ENCODE peak calls at places on chromosomes 7 and 10, in six cellular contexts. P is suprapubic skin; C is effector memory CD4-positive, alpha-beta T cell; I is psoas muscle; N is lower lobe of right lung; T is NB4. E is an unnamed sample.

GRCh38 chr10:74058658-74059057 is 60.7 kb downstream of the VCL start:
- DNase-seq in P (no peak), N (no peak), I (no peak), C (no peak), T (peak; percentile 48), E (peak; percentile 16)

GRCh38 chr7:114656471-114656870 is 241.9 kb downstream of the FOXP2 start:
- DNase-seq in N (no peak), C (no peak), I (no peak), T (no peak), P (no peak), E (no peak)

GRCh38 chr7:76346778-76347177 is 12.0 kb downstream of the YWHAG start:
- DNase-seq in P (no peak), I (no peak), C (no peak), T (no peak), N (no peak), E (no peak)

GRCh38 chr10:125916977-125917376 is 20.6 kb downstream of the FANK1 start:
- DNase-seq in P (no peak), C (no peak), N (no peak), I (no peak), T (no peak), E (no peak)

GRCh38 chr7:46881507-46882127 is 700.3 kb downstream of the TNS3 start:
- DNase-seq in N (no peak), P (no peak), I (no peak), T (no peak), C (no peak), E (no peak)

GRCh38 chr7:80630611-80631010 is 7.8 kb upstream of the CD36 start:
- DNase-seq in T (no peak), I (no peak), C (no peak), N (no peak), P (no peak), E (no peak)

GRCh38 chr10:131891929-131892816 is 8.6 kb upstream of the PPP2R2D start:
- DNase-seq in I (no peak), C (no peak), T (no peak), N (no peak), P (no peak), E (no peak)

GRCh38 chr7:112437038-112437437 is 13.2 kb upstream of the IFRD1 start:
- DNase-seq in T (no peak), P (no peak), N (no peak), I (no peak), C (no peak), E (no peak)

GRCh38 chr10:99667108-99667751 is 7.9 kb downstream of the ENTPD7 start:
- DNase-seq in T (no peak), I (no peak), C (no peak), P (no peak), N (no peak), E (peak; percentile 92)

GRCh38 chr7:152145853-152146466 is 120.5 kb downstream of the GALNT11 start:
- DNase-seq in N (no peak), P (no peak), C (no peak), T (peak; percentile 58), I (no peak), E (peak; percentile 48)

GRCh38 chr7:32588657-32589056 is 93.4 kb downstream of the AVL9 start:
- DNase-seq in P (no peak), C (no peak), I (no peak), N (no peak), T (peak; percentile 98), E (no peak)

GRCh38 chr10:121926669-121927360 is 1.0 kb downstream of the ATE1 start:
- DNase-seq in N (no peak), I (no peak), P (no peak), T (peak; percentile 46), C (no peak), E (peak; percentile 12)

GRCh38 chr10:16944081-16944922 is 127.1 kb upstream of the RSU1 start:
- DNase-seq in I (no peak), C (no peak), P (no peak), T (peak; percentile 1), N (no peak), E (no peak)

GRCh38 chr7:130071701-130072622 is 1.6 kb downstream of the KLHDC10 start:
- DNase-seq in N (no peak), I (no peak), P (no peak), C (peak; percentile 28), T (peak; percentile 94), E (peak; percentile 89)

GRCh38 chr7:130070900-130071622 is 727 bp downstream of the KLHDC10 start:
- DNase-seq in I (no peak), C (no peak), T (peak; percentile 64), N (no peak), P (no peak), E (peak; percentile 28)

GRCh38 chr7:130069978-130070899 is at the start of gene KLHDC10:
- DNase-seq in N (peak; percentile 98), T (peak; percentile 100), I (peak; percentile 96), C (peak; percentile 91), P (peak; percentile 98), E (peak; percentile 99)

GRCh38 chr7:130065500-130066152 is 4.7 kb upstream of the KLHDC10 start:
- DNase-seq in I (no peak), C (no peak), P (no peak), T (no peak), N (no peak), E (no peak)

DNA sequence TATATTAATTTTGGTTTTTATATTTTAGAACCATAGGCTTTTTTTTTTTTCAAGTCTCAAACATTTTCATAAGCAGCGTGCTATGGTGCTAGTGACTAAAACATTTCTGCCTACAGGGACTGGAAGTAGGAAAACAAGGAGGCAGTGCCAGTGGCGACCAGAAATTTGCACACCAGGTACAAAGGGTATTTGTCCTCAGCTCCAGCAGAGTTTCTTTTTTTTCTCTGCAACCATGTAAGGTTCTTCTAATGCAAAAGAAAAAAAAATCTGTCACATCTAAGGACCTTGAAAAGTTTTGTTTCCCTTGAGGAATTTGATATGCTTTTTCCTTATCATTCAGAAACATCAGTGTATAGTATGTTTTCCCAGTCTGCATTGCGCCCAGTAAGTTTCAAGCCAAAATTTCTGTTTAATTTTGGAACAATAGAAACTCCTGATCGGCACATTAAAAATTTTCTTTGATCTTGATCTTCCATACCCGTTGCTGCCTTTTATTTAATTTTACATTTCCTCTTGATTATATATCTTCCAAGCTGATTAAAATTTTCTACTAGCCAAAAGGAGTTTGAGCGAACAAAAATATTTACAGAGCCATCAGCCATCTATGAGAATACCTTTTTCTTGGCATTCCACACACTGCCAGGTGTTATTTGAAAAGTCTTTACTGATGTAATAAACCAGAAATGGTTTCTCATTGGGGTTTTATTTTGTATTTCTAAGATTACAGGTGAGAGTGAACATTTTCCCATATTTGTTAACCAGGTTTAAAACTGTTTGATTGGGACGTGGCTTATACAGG is 956 bp upstream of the KLHDC10 start:
- DNase-seq in T (no peak), P (no peak), C (no peak), N (no peak), I (no peak), E (peak; percentile 25)
- H3K4me3 ChIP-seq in T (peak overlapping the region; percentile 97), P (peak overlapping the region; percentile 89), C (peak overlapping the region; percentile 78), N (peak overlapping the region; percentile 94), I (peak overlapping the region; percentile 94), E (no peak overlapping the region)

DNA sequence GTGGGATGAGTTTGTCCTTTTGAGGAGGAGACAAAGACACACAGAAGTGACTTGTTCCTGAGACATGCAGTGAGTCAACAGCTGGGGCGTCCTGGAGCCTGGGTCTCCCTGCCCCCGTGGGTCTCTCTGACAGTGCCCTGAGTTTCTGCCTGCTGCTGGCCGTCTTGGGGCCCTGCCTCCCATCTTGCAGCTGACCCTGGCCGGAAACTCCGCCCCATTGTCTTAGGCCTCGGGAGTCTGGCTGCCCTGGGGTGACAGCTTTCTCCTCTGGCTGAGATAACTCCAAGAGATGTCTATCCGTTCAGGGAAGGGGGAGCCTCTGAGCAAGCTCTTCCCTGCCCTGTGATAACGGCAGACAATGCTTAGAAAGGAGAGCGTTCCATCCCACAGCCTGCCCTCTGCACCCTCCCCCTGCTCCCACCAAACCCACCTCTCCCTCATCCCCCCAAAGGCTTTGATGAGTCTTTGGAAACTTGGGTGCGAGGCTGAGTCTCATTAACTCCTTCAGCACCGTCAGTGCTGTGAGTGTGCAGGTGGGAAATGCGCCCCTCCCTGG is 69.5 kb upstream of the PODXL start:
- DNase-seq in P (no peak), N (no peak), I (peak; percentile 55), T (no peak), C (no peak), E (no peak)
- H3K4me3 ChIP-seq in P (no peak overlapping the region), N (no peak overlapping the region), I (no peak overlapping the region), T (no peak overlapping the region), C (no peak overlapping the region), E (no peak overlapping the region)

DNA sequence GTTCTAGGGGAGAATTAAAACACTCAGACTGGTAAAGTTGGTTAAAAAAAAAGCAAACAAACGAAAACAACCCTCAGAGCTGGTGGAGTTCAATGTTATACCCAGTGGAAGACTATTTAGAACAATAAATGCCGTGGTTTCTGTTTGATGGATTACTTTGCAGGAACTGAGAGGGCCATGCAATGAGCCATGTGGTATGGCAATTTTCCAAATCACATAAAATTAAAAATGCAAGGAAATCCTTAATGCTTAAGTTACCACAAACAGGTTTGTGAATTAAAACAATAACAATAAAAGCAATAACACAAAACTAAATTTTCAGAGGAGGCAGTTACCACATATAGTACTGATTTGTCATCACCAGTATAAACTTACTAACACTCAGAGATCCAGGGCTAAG is 96.9 kb downstream of the RTKN2 start:
- DNase-seq in P (no peak), I (no peak), T (no peak), C (no peak), N (no peak), E (no peak)
- H3K4me3 ChIP-seq in P (no peak overlapping the region), I (no peak overlapping the region), T (no peak overlapping the region), C (no peak overlapping the region), N (no peak overlapping the region), E (no peak overlapping the region)

GRCh38 chr7:137942459-137943115 is 59.3 kb downstream of the CREB3L2 start:
- DNase-seq in C (no peak), P (no peak), I (no peak), T (no peak), N (no peak), E (no peak)
- H3K4me3 ChIP-seq in C (no peak overlapping the region), P (no peak overlapping the region), I (no peak overlapping the region), T (no peak overlapping the region), N (no peak overlapping the region), E (no peak overlapping the region)

DNA sequence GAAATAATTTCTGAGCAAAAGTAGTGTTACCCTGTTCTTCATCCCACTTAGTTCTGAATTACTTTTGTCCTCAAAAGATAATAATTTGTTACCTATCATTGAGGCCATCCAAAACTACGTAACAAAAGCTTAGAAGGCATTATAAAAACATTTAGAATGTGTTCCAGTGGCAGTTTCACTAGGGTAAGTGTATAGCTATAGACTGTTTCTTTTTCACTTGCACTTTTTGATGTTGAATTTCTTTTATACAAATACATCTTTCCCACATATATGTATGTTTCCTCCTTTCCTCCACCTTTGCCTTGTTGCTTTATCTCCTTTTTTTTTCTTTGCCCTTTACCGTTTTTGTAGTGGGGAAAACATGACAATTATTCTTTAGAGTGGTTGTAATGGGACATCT is 33.5 kb downstream of the CAPZA2 start:
- DNase-seq in P (no peak), N (no peak), C (no peak), I (no peak), T (no peak), E (no peak)
- H3K4me3 ChIP-seq in P (no peak overlapping the region), N (no peak overlapping the region), C (no peak overlapping the region), I (no peak overlapping the region), T (no peak overlapping the region), E (no peak overlapping the region)

GRCh38 chr10:98168147-98168546 is 33.7 kb downstream of the R3HCC1L start:
- DNase-seq in C (no peak), T (no peak), I (no peak), N (no peak), P (no peak), E (no peak)
- H3K4me3 ChIP-seq in C (no peak overlapping the region), T (no peak overlapping the region), I (no peak overlapping the region), N (no peak overlapping the region), P (no peak overlapping the region), E (no peak overlapping the region)